ENCODE peak calls at places on chromosomes 12 and 14, in seven cellular contexts. E, P, Z, Q, B, N and O are unnamed samples.

GRCh38 chr12:93803408-93803807 is 126.2 kb downstream of the CRADD start:
- DNase-seq in E (no peak), P (no peak), Z (no peak), Q (no peak), B (no peak), N (no peak), O (no peak)

GRCh38 chr12:104680506-104680905 is 223.8 kb downstream of the CHST11 start:
- DNase-seq in E (no peak), P (no peak), Z (no peak), Q (no peak), B (no peak), N (no peak), O (no peak)

GRCh38 chr12:126545411-126545810 is 1480.2 kb downstream of the AACS start:
- DNase-seq in E (no peak), P (no peak), Z (no peak), Q (no peak), B (no peak), N (no peak), O (no peak)

GRCh38 chr14:33254876-33255275 is 316.2 kb downstream of the NPAS3 start:
- DNase-seq in E (no peak), P (no peak), Z (no peak), Q (no peak), B (no peak), N (no peak), O (no peak)

GRCh38 chr12:108819920-108820699 is 37.3 kb downstream of the SSH1 start:
- DNase-seq in E (no peak), P (no peak), Z (no peak), Q (no peak), B (no peak), N (no peak), O (no peak)

GRCh38 chr12:94676011-94676709 is 25.8 kb upstream of the TMCC3 start:
- DNase-seq in E (no peak), P (no peak), Z (peak), Q (peak), B (no peak), N (peak), O (peak)

GRCh38 chr14:29926701-29927595 is 699 bp downstream of the PRKD1 start:
- DNase-seq in E (no peak), P (no peak), Z (peak), Q (peak), B (no peak), N (peak), O (no peak)

GRCh38 chr12:131438874-131439273 is 272.0 kb upstream of the SFSWAP start:
- DNase-seq in E (no peak), P (no peak), Z (no peak), Q (no peak), B (peak), N (peak), O (no peak)

GRCh38 chr12:75591628-75592027 is 80.2 kb upstream of the KRR1 start:
- DNase-seq in E (no peak), P (no peak), Z (no peak), Q (no peak), B (no peak), N (no peak), O (no peak)

DNA sequence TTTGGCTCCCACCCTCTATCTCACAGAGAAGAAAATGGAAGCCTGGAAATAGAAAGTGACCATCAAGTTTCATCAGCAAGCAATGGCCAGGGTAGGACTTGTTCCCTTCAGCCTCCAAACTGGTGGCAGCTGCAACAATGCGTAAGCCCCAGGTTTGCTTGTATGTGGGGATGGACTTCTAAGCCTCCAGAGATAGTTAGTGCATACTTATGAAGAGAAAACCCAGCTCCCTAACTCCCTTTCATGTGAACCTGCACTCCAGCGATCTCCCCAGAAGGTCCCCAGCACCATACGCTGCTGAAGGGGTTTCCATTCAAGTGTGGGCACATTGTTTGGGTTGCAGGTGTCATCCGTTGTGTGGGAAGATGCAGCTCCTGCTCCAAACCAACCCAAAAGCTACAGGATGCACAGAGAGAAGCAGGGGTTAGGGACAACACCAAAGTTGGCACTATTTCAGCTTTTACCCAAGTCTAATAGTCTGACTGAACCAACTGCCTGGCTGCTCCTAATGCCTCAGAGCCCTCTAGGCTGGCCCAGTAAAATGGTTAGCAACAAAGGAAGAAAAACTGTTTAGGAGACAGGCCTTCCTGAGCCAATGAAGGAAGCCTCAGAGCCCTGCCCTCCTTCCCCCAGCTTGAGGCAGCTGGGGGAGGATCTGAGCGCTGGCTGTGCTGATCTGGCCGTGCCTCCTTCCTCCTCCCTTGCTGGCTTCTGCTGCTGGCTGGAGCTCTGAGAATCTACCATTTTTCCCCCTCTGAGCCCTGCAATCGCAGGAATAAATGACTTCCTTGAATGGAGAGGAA is 12.3 kb downstream of the ZFP36L1 start:
- DNase-seq in E (no peak), P (no peak), Z (peak), Q (peak), B (peak), N (peak), O (no peak)
- H3K4me3 ChIP-seq in E (no peak), P (no peak), Z (no peak), Q (no peak), B (no peak), N (no peak), O (no peak)

GRCh38 chr14:101760138-101761011 is 1.1 kb upstream of the PPP2R5C start:
- DNase-seq in E (peak), P (peak), Z (peak), Q (peak), B (peak), N (peak), O (peak)

GRCh38 chr14:101763941-101764709 is 2.6 kb downstream of the PPP2R5C start:
- DNase-seq in E (no peak), P (peak), Z (no peak), Q (no peak), B (no peak), N (no peak), O (no peak)

GRCh38 chr14:101761881-101762529 is 496 bp downstream of the PPP2R5C start:
- DNase-seq in E (no peak), P (peak), Z (peak), Q (no peak), B (peak), N (peak), O (peak)

GRCh38 chr14:101761032-101761880 is at the start of gene PPP2R5C:
- DNase-seq in E (peak), P (peak), Z (peak), Q (peak), B (peak), N (peak), O (peak)

GRCh38 chr14:101762530-101763101 is 1.1 kb downstream of the PPP2R5C start:
- DNase-seq in E (no peak), P (no peak), Z (no peak), Q (no peak), B (no peak), N (no peak), O (no peak)
- TF ChIP-seq CTCF in E (no peak), P (no peak), Z (no peak), Q (no peak), B (no peak), N (no peak), O (no peak)

GRCh38 chr12:124452576-124453391 is 114.6 kb downstream of the NCOR2 start:
- DNase-seq in E (no peak), P (no peak), Z (no peak), Q (no peak), B (no peak), N (no peak), O (peak)
- H3K4me3 ChIP-seq in E (no peak), P (no peak), Z (peak), Q (no peak), B (no peak), N (no peak), O (peak)

GRCh38 chr14:105178868-105179140 is 2.3 kb downstream of the NUDT14 start:
- DNase-seq in E (no peak), P (no peak), Z (no peak), Q (no peak), B (no peak), N (no peak), O (no peak)

GRCh38 chr14:105179191-105179590 is 1.9 kb downstream of the NUDT14 start:
- DNase-seq in E (no peak), P (no peak), Z (no peak), Q (no peak), B (no peak), N (no peak), O (no peak)

GRCh38 chr14:105176513-105176912 is 4.6 kb downstream of the NUDT14 start:
- DNase-seq in E (no peak), P (no peak), Z (no peak), Q (no peak), B (no peak), N (no peak), O (no peak)

GRCh38 chr14:105177082-105177481 is 4.0 kb downstream of the NUDT14 start:
- DNase-seq in E (no peak), P (no peak), Z (no peak), Q (no peak), B (no peak), N (no peak), O (no peak)

DNA sequence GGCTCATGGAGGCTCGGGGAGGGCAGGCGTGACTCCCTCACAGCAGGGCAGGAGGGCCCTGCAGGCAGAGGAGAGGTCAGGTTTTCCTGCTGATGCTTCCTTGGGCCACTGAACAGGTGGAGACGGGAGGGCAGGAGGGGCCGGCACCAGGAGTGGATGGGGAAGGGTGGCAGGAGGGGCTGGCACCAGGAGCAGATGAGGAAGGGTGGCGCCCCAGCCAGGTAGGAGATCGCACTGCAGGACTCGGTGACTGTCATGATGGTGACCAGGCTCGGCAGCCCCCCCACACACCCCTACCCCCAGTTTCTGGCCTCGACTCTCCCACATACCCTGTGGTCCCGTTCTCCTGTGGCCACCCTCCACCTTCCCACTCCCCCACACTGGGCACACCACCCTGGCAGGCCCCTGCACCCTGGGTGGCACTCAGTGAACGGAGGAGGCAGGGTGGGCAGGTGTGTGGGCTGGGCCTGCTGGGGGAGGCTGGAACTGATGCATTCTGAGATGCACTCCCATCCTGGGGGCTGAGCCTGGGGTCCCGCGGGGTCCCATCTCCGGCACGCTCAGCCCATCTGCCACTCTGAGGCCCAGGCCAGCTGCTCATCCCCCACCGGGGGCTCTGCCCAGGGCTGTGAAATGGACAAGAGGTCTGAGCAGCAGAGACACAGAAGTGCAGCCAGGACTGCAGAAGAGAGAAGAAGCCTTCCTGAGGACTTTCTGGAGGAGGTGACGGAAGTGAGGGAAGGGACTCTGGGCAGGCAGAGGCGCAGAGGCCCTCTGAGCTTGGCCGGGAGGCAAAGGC is 2.8 kb downstream of the NUDT14 start:
- DNase-seq in E (no peak), P (no peak), Z (no peak), Q (no peak), B (no peak), N (no peak), O (no peak)
- TF ChIP-seq CTCF in E (no peak), P (no peak), Z (no peak), Q (no peak), B (no peak), N (no peak), O (no peak)

GRCh38 chr12:24902521-24903304 is 46.2 kb downstream of the BCAT1 start:
- DNase-seq in E (no peak), P (no peak), Z (peak), Q (no peak), B (peak), N (no peak), O (peak)
- H3K4me3 ChIP-seq in E (peak), P (peak), Z (peak), Q (peak), B (peak), N (peak), O (peak)

DNA sequence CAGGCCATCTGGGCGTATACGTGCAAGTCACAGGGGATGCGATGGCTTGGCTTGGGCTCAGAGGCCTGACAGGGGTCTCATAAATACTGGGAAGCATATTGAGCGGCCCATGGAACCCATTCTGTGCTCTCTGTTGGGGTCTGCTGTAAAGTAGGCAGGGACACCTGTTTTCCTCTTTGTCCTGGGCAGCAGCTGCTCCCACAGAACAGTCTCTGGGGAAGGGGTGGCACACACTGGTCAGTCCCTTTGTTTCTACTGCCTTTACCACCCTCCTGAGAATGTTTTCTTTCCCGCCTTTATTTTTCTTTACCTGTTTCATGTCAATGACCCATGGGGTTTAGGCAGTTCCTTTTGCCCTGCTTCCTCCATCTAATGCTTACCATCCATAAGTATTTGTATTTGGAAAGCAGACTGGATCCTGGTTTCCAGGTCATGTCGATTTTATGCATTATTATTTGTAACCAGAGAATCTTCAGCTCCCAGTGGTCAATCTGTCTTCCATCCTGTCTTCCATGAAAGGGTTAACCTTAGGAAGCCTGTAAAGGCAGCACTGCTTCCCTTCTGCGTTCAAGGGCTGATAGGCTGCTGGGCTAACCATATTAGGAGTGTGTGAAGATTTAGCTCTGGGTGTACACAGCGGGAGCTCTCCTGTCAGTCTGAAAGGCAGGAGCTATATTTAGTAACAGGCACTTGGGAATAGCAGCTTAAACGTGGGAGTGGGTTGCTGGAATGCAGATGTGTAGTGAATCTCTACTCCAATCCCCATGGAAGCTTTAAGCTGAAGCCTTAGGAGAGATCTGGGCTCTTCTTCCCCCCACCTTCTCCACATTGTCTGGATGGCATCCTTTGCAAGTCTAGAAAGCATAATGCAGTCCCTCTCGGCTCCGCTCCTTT is 124.0 kb downstream of the DYRK2 start:
- DNase-seq in E (no peak), P (no peak), Z (no peak), Q (no peak), B (no peak), N (no peak), O (no peak)
- TF ChIP-seq CTCF in E (no peak), P (no peak), Z (no peak), Q (no peak), B (no peak), N (no peak), O (no peak)